ENCODE peak calls at places on chromosome 21, in four cellular contexts. One of them, this sample, is unnamed.

GRCh38 chr21:36021251-36021837 is 39.0 kb downstream of the SETD4 start:
- DNase-seq in A549: no peak
- DNase-seq in stomach: no peak
- DNase-seq in tibial nerve: no peak
- DNase-seq in this sample: no peak

GRCh38 chr21:35909456-35910178 is 150.7 kb downstream of the SETD4 start:
- DNase-seq in A549: no peak
- DNase-seq in stomach: no peak
- DNase-seq in tibial nerve: no peak
- DNase-seq in this sample: no peak

GRCh38 chr21:14582934-14583628 is 37.0 kb upstream of the SAMSN1 start:
- DNase-seq in A549: no peak
- DNase-seq in stomach: no peak
- DNase-seq in tibial nerve: no peak
- DNase-seq in this sample: no peak

GRCh38 chr21:35147439-35147838 is 98.3 kb upstream of the RUNX1 start:
- DNase-seq in A549: no peak
- DNase-seq in stomach: no peak
- DNase-seq in tibial nerve: no peak
- DNase-seq in this sample: no peak

GRCh38 chr21:37787456-37787855 is 128.8 kb downstream of the KCNJ6 start:
- DNase-seq in A549: peak; percentile 53
- DNase-seq in stomach: no peak
- DNase-seq in tibial nerve: no peak
- DNase-seq in this sample: no peak

GRCh38 chr21:35922618-35923017 is 137.7 kb downstream of the SETD4 start:
- DNase-seq in A549: no peak
- DNase-seq in stomach: no peak
- DNase-seq in tibial nerve: no peak
- DNase-seq in this sample: no peak

GRCh38 chr21:37551406-37552355 is 185.1 kb downstream of the DYRK1A start:
- DNase-seq in A549: no peak
- DNase-seq in stomach: peak; percentile 28
- DNase-seq in tibial nerve: no peak
- DNase-seq in this sample: peak; percentile 47

GRCh38 chr21:33231526-33231925 is 1.8 kb downstream of the IFNAR2 start:
- DNase-seq in A549: no peak
- DNase-seq in stomach: no peak
- DNase-seq in tibial nerve: no peak
- DNase-seq in this sample: no peak

GRCh38 chr21:17406202-17406601 is 106.6 kb upstream of the CXADR start:
- DNase-seq in A549: no peak
- DNase-seq in stomach: no peak
- DNase-seq in tibial nerve: no peak
- DNase-seq in this sample: no peak

GRCh38 chr21:33801424-33802405 is 113.9 kb downstream of the ATP5PO start:
- DNase-seq in A549: peak; percentile 71
- DNase-seq in stomach: peak; percentile 46
- DNase-seq in tibial nerve: no peak
- DNase-seq in this sample: no peak

GRCh38 chr21:29196021-29196663 is 65.7 kb downstream of the MAP3K7CL start:
- DNase-seq in A549: peak; percentile 89
- DNase-seq in stomach: peak; percentile 53
- DNase-seq in tibial nerve: no peak
- DNase-seq in this sample: no peak

GRCh38 chr21:15514073-15514946 is 215.5 kb upstream of the USP25 start:
- DNase-seq in A549: no peak
- DNase-seq in stomach: no peak
- DNase-seq in tibial nerve: no peak
- DNase-seq in this sample: no peak

GRCh38 chr21:36980280-36981048 is 14.0 kb upstream of the HLCS start:
- DNase-seq in A549: no peak
- DNase-seq in stomach: peak; percentile 52
- DNase-seq in tibial nerve: no peak
- DNase-seq in this sample: peak; percentile 51

GRCh38 chr21:17554619-17555472 is 42.0 kb downstream of the CXADR start:
- DNase-seq in A549: peak; percentile 27
- DNase-seq in stomach: no peak
- DNase-seq in tibial nerve: no peak
- DNase-seq in this sample: no peak

GRCh38 chr21:30579351-30579750 is 10.8 kb downstream of the KRTAP22-2 start:
- DNase-seq in A549: no peak
- DNase-seq in stomach: no peak
- DNase-seq in tibial nerve: no peak
- DNase-seq in this sample: no peak

GRCh38 chr21:9839011-9839661 is 682.2 kb upstream of the TPTE start:
- DNase-seq in A549: no peak
- DNase-seq in stomach: no peak
- DNase-seq in tibial nerve: no peak
- DNase-seq in this sample: no peak

GRCh38 chr21:22399717-22400520 is 1401.7 kb downstream of the NCAM2 start:
- DNase-seq in A549: no peak
- DNase-seq in stomach: no peak
- DNase-seq in tibial nerve: no peak
- DNase-seq in this sample: no peak

GRCh38 chr21:33229099-33229775 is 501 bp upstream of the IFNAR2 start:
- DNase-seq in A549: no peak
- DNase-seq in stomach: no peak
- DNase-seq in tibial nerve: no peak
- DNase-seq in this sample: no peak

GRCh38 chr21:42666023-42666747 is 12.8 kb downstream of the PDE9A start:
- DNase-seq in A549: peak; percentile 31
- DNase-seq in stomach: no peak
- DNase-seq in tibial nerve: no peak
- DNase-seq in this sample: no peak

GRCh38 chr21:35321322-35322200 is 272.5 kb upstream of the RUNX1 start:
- DNase-seq in A549: no peak
- DNase-seq in stomach: no peak
- DNase-seq in tibial nerve: no peak
- DNase-seq in this sample: no peak

GRCh38 chr21:36186506-36187399 is 30.1 kb downstream of the DOP1B start:
- DNase-seq in A549: no peak
- DNase-seq in stomach: no peak
- DNase-seq in tibial nerve: no peak
- DNase-seq in this sample: no peak

GRCh38 chr21:37237764-37238163 is 29.4 kb downstream of the VPS26C start:
- DNase-seq in A549: no peak
- DNase-seq in stomach: no peak
- DNase-seq in tibial nerve: no peak
- DNase-seq in this sample: no peak

GRCh38 chr21:25425156-25425555 is 182.1 kb downstream of the MRPL39 start:
- DNase-seq in A549: no peak
- DNase-seq in stomach: no peak
- DNase-seq in tibial nerve: no peak
- DNase-seq in this sample: no peak

GRCh38 chr21:14591882-14592281 is 45.8 kb upstream of the SAMSN1 start:
- DNase-seq in A549: no peak
- DNase-seq in stomach: peak; percentile 50
- DNase-seq in tibial nerve: no peak
- DNase-seq in this sample: no peak

GRCh38 chr21:37082856-37083611 is 10.0 kb downstream of the TTC3 start:
- DNase-seq in A549: no peak
- DNase-seq in stomach: no peak
- DNase-seq in tibial nerve: no peak
- DNase-seq in this sample: no peak

GRCh38 chr21:34336245-34336644 is 27.6 kb upstream of the KCNE2 start:
- DNase-seq in A549: no peak
- DNase-seq in stomach: no peak
- DNase-seq in tibial nerve: no peak
- DNase-seq in this sample: no peak

GRCh38 chr21:29091032-29091431 is 17.6 kb upstream of the CCT8 start:
- DNase-seq in A549: no peak
- DNase-seq in stomach: no peak
- DNase-seq in tibial nerve: no peak
- DNase-seq in this sample: no peak

GRCh38 chr21:21003701-21004100 is 5.5 kb downstream of the NCAM2 start:
- DNase-seq in A549: peak; percentile 16
- DNase-seq in stomach: no peak
- DNase-seq in tibial nerve: no peak
- DNase-seq in this sample: no peak

DNA sequence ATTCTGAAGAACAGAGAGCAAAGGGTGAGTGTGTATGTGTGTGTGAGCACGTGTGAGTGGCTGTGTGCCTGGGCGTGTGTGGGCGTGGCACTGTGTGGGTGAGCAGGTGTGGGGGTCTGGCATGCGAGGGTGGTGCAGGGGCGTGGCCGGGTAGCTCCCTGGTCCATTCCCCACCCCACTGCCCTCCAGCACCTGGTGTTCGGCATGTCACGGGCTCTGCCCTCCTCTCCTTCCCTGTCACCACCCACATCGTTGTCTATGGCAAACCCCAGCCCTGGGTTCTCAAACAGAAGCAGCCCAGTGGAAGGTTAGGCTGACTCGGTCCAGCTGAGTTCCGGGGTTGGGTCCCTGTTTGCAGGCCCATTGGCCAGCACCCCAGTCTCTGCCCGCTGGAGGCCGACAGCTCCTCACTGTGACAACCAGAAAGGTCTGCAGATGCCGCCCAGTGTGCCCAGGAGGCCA is 39.8 kb downstream of the UBE2G2 start:
- DNase-seq in A549: no peak
- DNase-seq in stomach: no peak
- DNase-seq in tibial nerve: no peak
- DNase-seq in this sample: no peak
- H3K9me3 ChIP-seq in A549: no peaks in the 10 kb centered on the region
- H3K9me3 ChIP-seq in stomach: no peaks in the 10 kb centered on the region
- H3K9me3 ChIP-seq in tibial nerve: no peaks in the 10 kb centered on the region
- H3K9me3 ChIP-seq in this sample: no peaks in the 10 kb centered on the region

GRCh38 chr21:43939443-43940328 is 72.4 kb upstream of the TRAPPC10 start:
- DNase-seq in A549: no peak
- DNase-seq in stomach: no peak
- DNase-seq in tibial nerve: no peak
- DNase-seq in this sample: no peak

GRCh38 chr21:43937898-43938309 is 72.9 kb downstream of the AGPAT3 start:
- DNase-seq in A549: no peak
- DNase-seq in stomach: no peak
- DNase-seq in tibial nerve: no peak
- DNase-seq in this sample: no peak

GRCh38 chr21:43937051-43937832 is 72.2 kb downstream of the AGPAT3 start:
- DNase-seq in A549: no peak
- DNase-seq in stomach: no peak
- DNase-seq in tibial nerve: no peak
- DNase-seq in this sample: no peak

GRCh38 chr21:43940329-43940653 is 71.8 kb upstream of the TRAPPC10 start:
- DNase-seq in A549: no peak
- DNase-seq in stomach: no peak
- DNase-seq in tibial nerve: no peak
- DNase-seq in this sample: no peak

GRCh38 chr21:43938751-43939442 is 73.2 kb upstream of the TRAPPC10 start:
- DNase-seq in A549: peak; percentile 68
- DNase-seq in stomach: peak; percentile 83
- DNase-seq in tibial nerve: peak; percentile 44
- DNase-seq in this sample: peak; percentile 63
- H3K4me3 ChIP-seq in A549: peak overlapping the region; percentile 33
- H3K4me3 ChIP-seq in stomach: peak overlapping the region; percentile 19
- H3K4me3 ChIP-seq in tibial nerve: no peak overlapping the region
- H3K4me3 ChIP-seq in this sample: no peak overlapping the region

GRCh38 chr21:43984905-43985689 is 27.0 kb upstream of the TRAPPC10 start:
- DNase-seq in A549: no peak
- DNase-seq in stomach: no peak
- DNase-seq in tibial nerve: no peak
- DNase-seq in this sample: no peak
- TF ChIP-seq EP300 in A549: no peak
- TF ChIP-seq EP300 in stomach: no peak
- TF ChIP-seq EP300 in tibial nerve: no peak
- TF ChIP-seq EP300 in this sample: no peak

GRCh38 chr21:45632897-45633260 is 10.6 kb upstream of the PCBP3 start:
- DNase-seq in A549: no peak
- DNase-seq in stomach: no peak
- DNase-seq in tibial nerve: no peak
- DNase-seq in this sample: no peak
- H3K9me3 ChIP-seq in A549: no peaks in the 10 kb centered on the region
- H3K9me3 ChIP-seq in stomach: no peaks in the 10 kb centered on the region
- H3K9me3 ChIP-seq in tibial nerve: no peaks in the 10 kb centered on the region
- H3K9me3 ChIP-seq in this sample: no peaks in the 10 kb centered on the region

GRCh38 chr21:24046816-24047443 is 1560.4 kb downstream of the MRPL39 start:
- DNase-seq in A549: no peak
- DNase-seq in stomach: no peak
- DNase-seq in tibial nerve: no peak
- DNase-seq in this sample: no peak
- H3K4me3 ChIP-seq in A549: no peak overlapping the region
- H3K4me3 ChIP-seq in stomach: no peak overlapping the region
- H3K4me3 ChIP-seq in tibial nerve: no peak overlapping the region
- H3K4me3 ChIP-seq in this sample: no peak overlapping the region

GRCh38 chr21:44593598-44594405 is 1.5 kb upstream of the KRTAP10-6 start:
- DNase-seq in A549: no peak
- DNase-seq in stomach: no peak
- DNase-seq in tibial nerve: no peak
- DNase-seq in this sample: no peak
- TF ChIP-seq EP300 in A549: no peak
- TF ChIP-seq EP300 in stomach: no peak
- TF ChIP-seq EP300 in tibial nerve: no peak
- TF ChIP-seq EP300 in this sample: no peak

GRCh38 chr21:40056031-40056430 is 188.8 kb downstream of the PCP4 start:
- DNase-seq in A549: no peak
- DNase-seq in stomach: no peak
- DNase-seq in tibial nerve: no peak
- DNase-seq in this sample: no peak
- H3K9me3 ChIP-seq in A549: no peaks in the 10 kb centered on the region
- H3K9me3 ChIP-seq in stomach: no peaks in the 10 kb centered on the region
- H3K9me3 ChIP-seq in tibial nerve: no peaks in the 10 kb centered on the region
- H3K9me3 ChIP-seq in this sample: no peaks in the 10 kb centered on the region

GRCh38 chr21:31731112-31731801 is 661 bp downstream of the SCAF4 start:
- DNase-seq in A549: no peak
- DNase-seq in stomach: peak; percentile 40
- DNase-seq in tibial nerve: no peak
- DNase-seq in this sample: peak; percentile 66
- H3K4me3 ChIP-seq in A549: peak overlapping the region; percentile 92
- H3K4me3 ChIP-seq in stomach: peak overlapping the region; percentile 96
- H3K4me3 ChIP-seq in tibial nerve: peak overlapping the region; percentile 81
- H3K4me3 ChIP-seq in this sample: peak overlapping the region; percentile 96

DNA sequence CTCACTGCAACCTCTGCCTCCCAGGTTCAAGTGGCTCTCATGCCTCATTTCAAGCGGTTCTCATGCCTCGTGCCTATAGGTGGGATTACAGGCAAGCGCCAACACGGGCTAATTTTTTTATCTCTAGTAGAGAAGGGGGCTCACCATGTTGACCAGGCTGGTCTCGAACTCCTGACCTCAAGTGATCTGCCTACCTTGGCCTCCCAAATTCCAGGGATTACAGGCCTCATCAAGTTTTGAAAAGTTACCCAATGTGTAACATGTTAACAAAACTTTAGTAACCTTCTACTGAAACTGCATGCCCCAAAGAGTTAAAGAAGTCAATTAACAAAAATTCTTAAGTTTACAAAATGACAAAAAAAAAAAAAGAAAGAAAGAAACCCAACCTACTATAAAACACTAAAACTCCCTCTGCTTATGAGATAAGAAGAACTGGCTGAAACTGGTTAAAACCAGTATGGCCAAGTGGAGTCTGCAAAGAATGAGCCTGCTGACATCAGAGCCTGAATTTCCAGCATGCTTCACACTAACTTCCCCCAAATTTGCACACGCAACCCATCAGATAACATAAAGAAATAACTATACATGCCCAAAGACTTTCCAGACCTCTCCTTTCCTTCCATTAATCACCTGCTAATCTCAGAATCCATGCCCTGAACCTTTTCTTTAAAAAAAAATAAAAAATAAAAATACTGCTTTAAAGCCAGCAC is 25.5 kb upstream of the PSMG1 start:
- DNase-seq in A549: no peak
- DNase-seq in stomach: no peak
- DNase-seq in tibial nerve: no peak
- DNase-seq in this sample: no peak
- TF ChIP-seq EP300 in A549: no peak
- TF ChIP-seq EP300 in stomach: no peak
- TF ChIP-seq EP300 in tibial nerve: no peak
- TF ChIP-seq EP300 in this sample: no peak

GRCh38 chr21:27586326-27586725 is 619.4 kb upstream of the ADAMTS5 start:
- DNase-seq in A549: no peak
- DNase-seq in stomach: no peak
- DNase-seq in tibial nerve: no peak
- DNase-seq in this sample: no peak
- H3K9me3 ChIP-seq in A549: no peaks in the 10 kb centered on the region
- H3K9me3 ChIP-seq in stomach: no peaks in the 10 kb centered on the region
- H3K9me3 ChIP-seq in tibial nerve: no peaks in the 10 kb centered on the region
- H3K9me3 ChIP-seq in this sample: no peaks in the 10 kb centered on the region